ENCODE peak calls at places on chromosomes 3 and 15, in eight cellular contexts. One of them, this sample, is unnamed.

GRCh38 chr3:157544501-157545139 is 41.4 kb upstream of the VEPH1 start:
- DNase-seq in endothelial cell of umbilical vein: no peak
- DNase-seq in cardiac muscle cell: no peak
- DNase-seq in IMR-90: peak; percentile 74
- DNase-seq in effector memory CD4-positive, alpha-beta T cell: no peak
- DNase-seq in body of pancreas: no peak
- DNase-seq in mesendoderm: no peak
- DNase-seq in aorta: no peak
- DNase-seq in this sample: no peak

GRCh38 chr15:39202641-39203040 is 378.2 kb upstream of the THBS1 start:
- DNase-seq in aorta: no peak
- DNase-seq in effector memory CD4-positive, alpha-beta T cell: no peak
- DNase-seq in mesendoderm: no peak
- DNase-seq in cardiac muscle cell: no peak
- DNase-seq in IMR-90: no peak
- DNase-seq in body of pancreas: no peak
- DNase-seq in endothelial cell of umbilical vein: no peak
- DNase-seq in this sample: no peak

GRCh38 chr3:125163739-125164601 is 48.6 kb downstream of the SLC12A8 start:
- DNase-seq in cardiac muscle cell: peak; percentile 66
- DNase-seq in mesendoderm: peak; percentile 78
- DNase-seq in endothelial cell of umbilical vein: peak; percentile 29
- DNase-seq in IMR-90: no peak
- DNase-seq in aorta: no peak
- DNase-seq in body of pancreas: no peak
- DNase-seq in effector memory CD4-positive, alpha-beta T cell: no peak
- DNase-seq in this sample: no peak

GRCh38 chr3:136713961-136714514 is 38.1 kb downstream of the STAG1 start:
- DNase-seq in mesendoderm: no peak
- DNase-seq in aorta: no peak
- DNase-seq in body of pancreas: peak; percentile 36
- DNase-seq in IMR-90: no peak
- DNase-seq in effector memory CD4-positive, alpha-beta T cell: no peak
- DNase-seq in endothelial cell of umbilical vein: no peak
- DNase-seq in cardiac muscle cell: no peak
- DNase-seq in this sample: no peak

GRCh38 chr3:192022412-192022811 is 561.4 kb downstream of the PYDC2 start:
- DNase-seq in endothelial cell of umbilical vein: no peak
- DNase-seq in effector memory CD4-positive, alpha-beta T cell: no peak
- DNase-seq in aorta: no peak
- DNase-seq in mesendoderm: no peak
- DNase-seq in cardiac muscle cell: no peak
- DNase-seq in IMR-90: no peak
- DNase-seq in body of pancreas: no peak
- DNase-seq in this sample: no peak

GRCh38 chr3:56884387-56884786 is 82.6 kb upstream of the ARHGEF3 start:
- DNase-seq in body of pancreas: no peak
- DNase-seq in effector memory CD4-positive, alpha-beta T cell: no peak
- DNase-seq in cardiac muscle cell: no peak
- DNase-seq in endothelial cell of umbilical vein: no peak
- DNase-seq in IMR-90: no peak
- DNase-seq in mesendoderm: no peak
- DNase-seq in aorta: no peak
- DNase-seq in this sample: no peak

GRCh38 chr3:142844339-142844977 is 44.4 kb downstream of the PCOLCE2 start:
- DNase-seq in IMR-90: peak; percentile 38
- DNase-seq in endothelial cell of umbilical vein: peak; percentile 46
- DNase-seq in effector memory CD4-positive, alpha-beta T cell: no peak
- DNase-seq in cardiac muscle cell: peak; percentile 15
- DNase-seq in aorta: no peak
- DNase-seq in body of pancreas: no peak
- DNase-seq in mesendoderm: peak; percentile 64
- DNase-seq in this sample: no peak

GRCh38 chr3:2247831-2248230 is 149.2 kb downstream of the CNTN4 start:
- DNase-seq in effector memory CD4-positive, alpha-beta T cell: no peak
- DNase-seq in cardiac muscle cell: no peak
- DNase-seq in body of pancreas: no peak
- DNase-seq in IMR-90: no peak
- DNase-seq in endothelial cell of umbilical vein: no peak
- DNase-seq in aorta: no peak
- DNase-seq in mesendoderm: no peak
- DNase-seq in this sample: no peak

GRCh38 chr3:116739678-116740077 is 30.1 kb downstream of the TUSC7 start:
- DNase-seq in IMR-90: no peak
- DNase-seq in body of pancreas: no peak
- DNase-seq in endothelial cell of umbilical vein: no peak
- DNase-seq in mesendoderm: no peak
- DNase-seq in effector memory CD4-positive, alpha-beta T cell: no peak
- DNase-seq in cardiac muscle cell: no peak
- DNase-seq in aorta: no peak
- DNase-seq in this sample: no peak

GRCh38 chr15:45399381-45400212 is 21.3 kb upstream of the GATM start:
- DNase-seq in body of pancreas: peak; percentile 51
- DNase-seq in effector memory CD4-positive, alpha-beta T cell: no peak
- DNase-seq in endothelial cell of umbilical vein: peak; percentile 55
- DNase-seq in IMR-90: peak; percentile 66
- DNase-seq in mesendoderm: peak; percentile 65
- DNase-seq in aorta: no peak
- DNase-seq in cardiac muscle cell: peak; percentile 67
- DNase-seq in this sample: peak; percentile 27

GRCh38 chr3:108389361-108389760 is 93.0 kb downstream of the HHLA2 start:
- DNase-seq in endothelial cell of umbilical vein: no peak
- DNase-seq in IMR-90: no peak
- DNase-seq in aorta: no peak
- DNase-seq in cardiac muscle cell: no peak
- DNase-seq in mesendoderm: no peak
- DNase-seq in body of pancreas: no peak
- DNase-seq in effector memory CD4-positive, alpha-beta T cell: no peak
- DNase-seq in this sample: no peak

GRCh38 chr3:42935472-42935871 is 29.5 kb downstream of the ZNF662 start:
- DNase-seq in mesendoderm: no peak
- DNase-seq in endothelial cell of umbilical vein: no peak
- DNase-seq in cardiac muscle cell: no peak
- DNase-seq in body of pancreas: no peak
- DNase-seq in IMR-90: no peak
- DNase-seq in effector memory CD4-positive, alpha-beta T cell: no peak
- DNase-seq in aorta: no peak
- DNase-seq in this sample: no peak

GRCh38 chr3:136602818-136603217 is 149.4 kb downstream of the STAG1 start:
- DNase-seq in IMR-90: peak; percentile 10
- DNase-seq in cardiac muscle cell: no peak
- DNase-seq in effector memory CD4-positive, alpha-beta T cell: no peak
- DNase-seq in aorta: no peak
- DNase-seq in mesendoderm: no peak
- DNase-seq in body of pancreas: no peak
- DNase-seq in endothelial cell of umbilical vein: no peak
- DNase-seq in this sample: no peak

GRCh38 chr3:45017826-45018225 is 8.3 kb upstream of the CLEC3B start:
- DNase-seq in effector memory CD4-positive, alpha-beta T cell: no peak
- DNase-seq in body of pancreas: no peak
- DNase-seq in IMR-90: no peak
- DNase-seq in mesendoderm: no peak
- DNase-seq in endothelial cell of umbilical vein: peak; percentile 64
- DNase-seq in aorta: no peak
- DNase-seq in cardiac muscle cell: no peak
- DNase-seq in this sample: no peak

GRCh38 chr3:129305592-129306091 is 27.0 kb downstream of the HMCES start:
- DNase-seq in body of pancreas: peak; percentile 95
- DNase-seq in effector memory CD4-positive, alpha-beta T cell: no peak
- DNase-seq in aorta: peak; percentile 94
- DNase-seq in mesendoderm: peak; percentile 99
- DNase-seq in IMR-90: peak; percentile 83
- DNase-seq in cardiac muscle cell: peak; percentile 95
- DNase-seq in endothelial cell of umbilical vein: peak; percentile 83
- DNase-seq in this sample: no peak

GRCh38 chr3:27719306-27720003 is 2.7 kb downstream of the EOMES start:
- DNase-seq in mesendoderm: peak; percentile 65
- DNase-seq in cardiac muscle cell: no peak
- DNase-seq in endothelial cell of umbilical vein: no peak
- DNase-seq in aorta: no peak
- DNase-seq in effector memory CD4-positive, alpha-beta T cell: no peak
- DNase-seq in body of pancreas: no peak
- DNase-seq in IMR-90: no peak
- DNase-seq in this sample: no peak

GRCh38 chr3:136114421-136114820 is 81.7 kb downstream of the MSL2 start:
- DNase-seq in endothelial cell of umbilical vein: no peak
- DNase-seq in IMR-90: peak; percentile 40
- DNase-seq in cardiac muscle cell: no peak
- DNase-seq in effector memory CD4-positive, alpha-beta T cell: no peak
- DNase-seq in body of pancreas: no peak
- DNase-seq in aorta: no peak
- DNase-seq in mesendoderm: no peak
- DNase-seq in this sample: no peak

GRCh38 chr3:126064627-126065258 is 19.2 kb downstream of the SLC41A3 start:
- DNase-seq in cardiac muscle cell: no peak
- DNase-seq in endothelial cell of umbilical vein: no peak
- DNase-seq in IMR-90: no peak
- DNase-seq in aorta: no peak
- DNase-seq in mesendoderm: no peak
- DNase-seq in effector memory CD4-positive, alpha-beta T cell: no peak
- DNase-seq in body of pancreas: no peak
- DNase-seq in this sample: no peak

GRCh38 chr3:184724662-184725061 is 12.8 kb upstream of the MAGEF1 start:
- DNase-seq in effector memory CD4-positive, alpha-beta T cell: no peak
- DNase-seq in body of pancreas: no peak
- DNase-seq in cardiac muscle cell: no peak
- DNase-seq in endothelial cell of umbilical vein: no peak
- DNase-seq in IMR-90: no peak
- DNase-seq in aorta: no peak
- DNase-seq in mesendoderm: no peak
- DNase-seq in this sample: no peak

GRCh38 chr3:131549340-131549739 is 46.6 kb upstream of the MRPL3 start:
- DNase-seq in effector memory CD4-positive, alpha-beta T cell: no peak
- DNase-seq in body of pancreas: no peak
- DNase-seq in mesendoderm: peak; percentile 16
- DNase-seq in cardiac muscle cell: no peak
- DNase-seq in aorta: no peak
- DNase-seq in endothelial cell of umbilical vein: no peak
- DNase-seq in IMR-90: no peak
- DNase-seq in this sample: no peak

GRCh38 chr3:183534249-183534648 is 21.3 kb downstream of the KLHL6 start:
- DNase-seq in effector memory CD4-positive, alpha-beta T cell: no peak
- DNase-seq in body of pancreas: no peak
- DNase-seq in endothelial cell of umbilical vein: no peak
- DNase-seq in mesendoderm: no peak
- DNase-seq in aorta: no peak
- DNase-seq in cardiac muscle cell: no peak
- DNase-seq in IMR-90: peak; percentile 7
- DNase-seq in this sample: no peak

GRCh38 chr3:154247806-154248480 is 76.3 kb downstream of the DHX36 start:
- DNase-seq in body of pancreas: peak; percentile 7
- DNase-seq in cardiac muscle cell: no peak
- DNase-seq in effector memory CD4-positive, alpha-beta T cell: no peak
- DNase-seq in IMR-90: no peak
- DNase-seq in mesendoderm: no peak
- DNase-seq in aorta: no peak
- DNase-seq in endothelial cell of umbilical vein: no peak
- DNase-seq in this sample: no peak

GRCh38 chr3:177595789-177596188 is 398.5 kb upstream of the TBL1XR1 start:
- DNase-seq in aorta: no peak
- DNase-seq in IMR-90: peak; percentile 93
- DNase-seq in body of pancreas: no peak
- DNase-seq in mesendoderm: no peak
- DNase-seq in endothelial cell of umbilical vein: no peak
- DNase-seq in effector memory CD4-positive, alpha-beta T cell: no peak
- DNase-seq in cardiac muscle cell: no peak
- DNase-seq in this sample: no peak

GRCh38 chr3:12468757-12469156 is 15.5 kb upstream of the TSEN2 start:
- DNase-seq in mesendoderm: no peak
- DNase-seq in endothelial cell of umbilical vein: no peak
- DNase-seq in effector memory CD4-positive, alpha-beta T cell: no peak
- DNase-seq in aorta: no peak
- DNase-seq in body of pancreas: no peak
- DNase-seq in IMR-90: no peak
- DNase-seq in cardiac muscle cell: no peak
- DNase-seq in this sample: no peak

GRCh38 chr3:177528306-177529070 is 331.2 kb upstream of the TBL1XR1 start:
- DNase-seq in body of pancreas: no peak
- DNase-seq in effector memory CD4-positive, alpha-beta T cell: no peak
- DNase-seq in cardiac muscle cell: no peak
- DNase-seq in aorta: no peak
- DNase-seq in endothelial cell of umbilical vein: no peak
- DNase-seq in mesendoderm: no peak
- DNase-seq in IMR-90: peak; percentile 23
- DNase-seq in this sample: no peak

GRCh38 chr3:144361002-144361401 is 389.4 kb downstream of the DIPK2A start:
- DNase-seq in effector memory CD4-positive, alpha-beta T cell: no peak
- DNase-seq in cardiac muscle cell: no peak
- DNase-seq in endothelial cell of umbilical vein: no peak
- DNase-seq in mesendoderm: peak; percentile 62
- DNase-seq in IMR-90: no peak
- DNase-seq in body of pancreas: no peak
- DNase-seq in aorta: no peak
- DNase-seq in this sample: no peak
- H3K27me3 ChIP-seq in effector memory CD4-positive, alpha-beta T cell: no peaks in the 10 kb centered on the region
- H3K27me3 ChIP-seq in cardiac muscle cell: no peaks in the 10 kb centered on the region
- H3K27me3 ChIP-seq in endothelial cell of umbilical vein: no peaks in the 10 kb centered on the region
- H3K27me3 ChIP-seq in mesendoderm: no peaks in the 10 kb centered on the region
- H3K27me3 ChIP-seq in IMR-90: no peaks in the 10 kb centered on the region
- H3K27me3 ChIP-seq in body of pancreas: no peaks in the 10 kb centered on the region
- H3K27me3 ChIP-seq in aorta: no peaks in the 10 kb centered on the region
- H3K27me3 ChIP-seq in this sample: no peaks in the 10 kb centered on the region

GRCh38 chr15:78340243-78341056 is at the start of gene CRABP1:
- DNase-seq in body of pancreas: no peak
- DNase-seq in IMR-90: no peak
- DNase-seq in aorta: no peak
- DNase-seq in effector memory CD4-positive, alpha-beta T cell: no peak
- DNase-seq in cardiac muscle cell: peak; percentile 59
- DNase-seq in endothelial cell of umbilical vein: no peak
- DNase-seq in mesendoderm: peak; percentile 52
- DNase-seq in this sample: no peak
- H3K4me3 ChIP-seq in body of pancreas: no peak within 1 kb of the TSS
- H3K4me3 ChIP-seq in IMR-90: no peak within 1 kb of the TSS
- H3K4me3 ChIP-seq in aorta: no peak within 1 kb of the TSS
- H3K4me3 ChIP-seq in effector memory CD4-positive, alpha-beta T cell: no peak within 1 kb of the TSS
- H3K4me3 ChIP-seq in cardiac muscle cell: peak within 1 kb of the TSS; percentile 31
- H3K4me3 ChIP-seq in endothelial cell of umbilical vein: no peak within 1 kb of the TSS
- H3K4me3 ChIP-seq in mesendoderm: peak within 1 kb of the TSS; percentile 45
- H3K4me3 ChIP-seq in this sample: no peak within 1 kb of the TSS

GRCh38 chr15:67136802-67137201 is 71.4 kb downstream of the SMAD3 start:
- DNase-seq in cardiac muscle cell: no peak
- DNase-seq in endothelial cell of umbilical vein: no peak
- DNase-seq in effector memory CD4-positive, alpha-beta T cell: no peak
- DNase-seq in mesendoderm: no peak
- DNase-seq in IMR-90: no peak
- DNase-seq in aorta: no peak
- DNase-seq in body of pancreas: no peak
- DNase-seq in this sample: no peak
- H3K4me1 ChIP-seq in cardiac muscle cell: peaks cover 90% of the 10 kb centered on the region
- H3K4me1 ChIP-seq in endothelial cell of umbilical vein: peaks cover 93% of the 10 kb centered on the region
- H3K4me1 ChIP-seq in effector memory CD4-positive, alpha-beta T cell: peaks cover 53% of the 10 kb centered on the region
- H3K4me1 ChIP-seq in mesendoderm: no peaks in the 10 kb centered on the region
- H3K4me1 ChIP-seq in IMR-90: peaks cover 72% of the 10 kb centered on the region
- H3K4me1 ChIP-seq in aorta: peaks cover 7% of the 10 kb centered on the region
- H3K4me1 ChIP-seq in body of pancreas: peaks cover 99% of the 10 kb centered on the region
- H3K4me1 ChIP-seq in this sample: peaks cover 88% of the 10 kb centered on the region

GRCh38 chr3:72129384-72130094 is 344.6 kb upstream of the PROK2 start:
- DNase-seq in endothelial cell of umbilical vein: peak; percentile 73
- DNase-seq in IMR-90: no peak
- DNase-seq in mesendoderm: no peak
- DNase-seq in body of pancreas: no peak
- DNase-seq in cardiac muscle cell: no peak
- DNase-seq in effector memory CD4-positive, alpha-beta T cell: no peak
- DNase-seq in aorta: no peak
- DNase-seq in this sample: no peak
- H3K27me3 ChIP-seq in endothelial cell of umbilical vein: no peaks in the 10 kb centered on the region
- H3K27me3 ChIP-seq in IMR-90: peaks cover 18% of the 10 kb centered on the region
- H3K27me3 ChIP-seq in mesendoderm: no peaks in the 10 kb centered on the region
- H3K27me3 ChIP-seq in body of pancreas: no peaks in the 10 kb centered on the region
- H3K27me3 ChIP-seq in cardiac muscle cell: no peaks in the 10 kb centered on the region
- H3K27me3 ChIP-seq in effector memory CD4-positive, alpha-beta T cell: no peaks in the 10 kb centered on the region
- H3K27me3 ChIP-seq in aorta: no peaks in the 10 kb centered on the region
- H3K27me3 ChIP-seq in this sample: no peaks in the 10 kb centered on the region